ENCODE peak calls at places on chromosomes 3 and 15, in eight cellular contexts. R is upper lobe of right lung, F is keratinocyte, U is heart right ventricle, B is pancreas, O is colonic mucosa, H is thyroid gland, Z is thoracic aorta. J is an unnamed sample.

GRCh38 chr15:101064795-101065569 is 145.8 kb downstream of the LRRK1 start:
- DNase-seq in R (peak; percentile 54), F (no peak), U (no peak), B (no peak), O (no peak), H (no peak), Z (no peak), J (no peak)

GRCh38 chr3:133491481-133492059 is 81.9 kb upstream of the CDV3 start:
- DNase-seq in R (no peak), F (no peak), U (no peak), B (no peak), O (no peak), H (no peak), Z (no peak), J (no peak)

GRCh38 chr3:67196677-67197076 is 198.6 kb downstream of the KBTBD8 start:
- DNase-seq in R (no peak), F (no peak), U (no peak), B (no peak), O (no peak), H (no peak), Z (no peak), J (no peak)

GRCh38 chr15:39948817-39949216 is 14.9 kb downstream of the EIF2AK4 start:
- DNase-seq in R (no peak), F (no peak), U (no peak), B (no peak), O (no peak), H (no peak), Z (no peak), J (no peak)

GRCh38 chr3:187211532-187212274 is 14.4 kb downstream of the RTP1 start:
- DNase-seq in R (no peak), F (no peak), U (no peak), B (no peak), O (no peak), H (no peak), Z (no peak), J (no peak)

GRCh38 chr15:52163321-52164190 is 27.6 kb downstream of the GNB5 start:
- DNase-seq in R (no peak), F (no peak), U (no peak), B (no peak), O (no peak), H (no peak), Z (no peak), J (no peak)

GRCh38 chr3:96863129-96863740 is 48.8 kb downstream of the EPHA6 start:
- DNase-seq in R (no peak), F (no peak), U (no peak), B (no peak), O (peak; percentile 18), H (peak; percentile 52), Z (no peak), J (peak; percentile 21)

GRCh38 chr3:184603156-184604030 is 41.8 kb downstream of the EPHB3 start:
- DNase-seq in R (no peak), F (no peak), U (no peak), B (no peak), O (no peak), H (no peak), Z (no peak), J (no peak)

GRCh38 chr3:12924437-12924836 is 83.1 kb upstream of the RPL32 start:
- DNase-seq in R (no peak), F (no peak), U (no peak), B (no peak), O (no peak), H (no peak), Z (no peak), J (no peak)

GRCh38 chr3:129961142-129961541 is 13.4 kb upstream of the TRH start:
- DNase-seq in R (no peak), F (no peak), U (no peak), B (no peak), O (no peak), H (no peak), Z (no peak), J (no peak)

GRCh38 chr3:144437989-144438388 is 466.4 kb downstream of the DIPK2A start:
- DNase-seq in R (no peak), F (no peak), U (no peak), B (no peak), O (no peak), H (no peak), Z (no peak), J (no peak)

GRCh38 chr3:193869221-193870201 is 266.4 kb upstream of the HES1 start:
- DNase-seq in R (no peak), F (peak; percentile 32), U (peak; percentile 51), B (peak; percentile 38), O (no peak), H (no peak), Z (no peak), J (peak; percentile 96)

GRCh38 chr15:60838206-60838605 is 359.3 kb upstream of the ICE2 start:
- DNase-seq in R (no peak), F (no peak), U (no peak), B (no peak), O (no peak), H (no peak), Z (no peak), J (no peak)

GRCh38 chr15:100292010-100292409 is 49.8 kb downstream of the ADAMTS17 start:
- DNase-seq in R (no peak), F (no peak), U (no peak), B (no peak), O (no peak), H (no peak), Z (no peak), J (no peak)

GRCh38 chr15:85616549-85616948 is 178.2 kb downstream of the KLHL25 start:
- DNase-seq in R (no peak), F (no peak), U (no peak), B (no peak), O (no peak), H (no peak), Z (no peak), J (peak; percentile 78)

GRCh38 chr3:24018784-24019570 is 73.9 kb downstream of the NR1D2 start:
- DNase-seq in R (no peak), F (no peak), U (no peak), B (no peak), O (no peak), H (peak; percentile 87), Z (no peak), J (no peak)

GRCh38 chr3:11078826-11079520 is 75.3 kb upstream of the HRH1 start:
- DNase-seq in R (peak; percentile 12), F (no peak), U (no peak), B (no peak), O (no peak), H (no peak), Z (no peak), J (no peak)

GRCh38 chr3:157494581-157495281 is 8.5 kb downstream of the VEPH1 start:
- DNase-seq in R (no peak), F (no peak), U (no peak), B (no peak), O (no peak), H (no peak), Z (no peak), J (no peak)

GRCh38 chr3:30908466-30909037 is 14.1 kb upstream of the GADL1 start:
- DNase-seq in R (no peak), F (no peak), U (no peak), B (no peak), O (no peak), H (no peak), Z (no peak), J (no peak)

GRCh38 chr3:152379415-152380042 is 110.8 kb downstream of the MBNL1 start:
- DNase-seq in R (no peak), F (no peak), U (no peak), B (no peak), O (no peak), H (no peak), Z (no peak), J (no peak)

GRCh38 chr3:152383136-152383606 is 114.4 kb downstream of the MBNL1 start:
- DNase-seq in R (no peak), F (no peak), U (no peak), B (no peak), O (no peak), H (no peak), Z (no peak), J (no peak)

GRCh38 chr3:152380048-152380447 is 111.3 kb downstream of the MBNL1 start:
- DNase-seq in R (no peak), F (no peak), U (no peak), B (no peak), O (no peak), H (no peak), Z (no peak), J (no peak)

GRCh38 chr3:152382312-152383135 is 113.8 kb downstream of the MBNL1 start:
- DNase-seq in R (no peak), F (no peak), U (no peak), B (no peak), O (no peak), H (no peak), Z (no peak), J (no peak)

DNA sequence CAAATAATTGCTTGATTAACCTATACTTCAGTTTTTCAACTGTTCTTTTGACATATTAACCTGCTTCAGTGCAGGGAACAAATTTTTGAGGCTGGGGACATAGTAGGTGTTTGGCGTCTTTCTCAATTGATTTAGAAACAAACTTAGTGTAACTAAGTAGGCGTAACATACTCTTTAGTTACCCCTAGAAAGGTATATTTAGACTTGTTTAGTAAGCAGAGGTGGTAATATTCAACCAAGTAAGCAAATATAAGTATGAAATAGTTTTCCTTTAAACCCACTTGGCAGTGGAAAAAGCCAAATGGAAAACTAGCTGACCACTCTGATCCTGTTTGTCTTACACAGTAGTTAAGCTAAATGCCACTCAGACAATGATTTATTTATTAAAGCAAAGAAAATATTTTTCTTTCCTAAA is 113.2 kb downstream of the MBNL1 start:
- DNase-seq in R (no peak), F (no peak), U (no peak), B (no peak), O (no peak), H (no peak), Z (no peak), J (no peak)
- H3K4me1 ChIP-seq in R (peaks cover 68% of the 10 kb centered on the region), F (peaks cover 15% of the 10 kb centered on the region), U (peaks cover 83% of the 10 kb centered on the region), B (peaks cover 13% of the 10 kb centered on the region), O (peaks cover 2% of the 10 kb centered on the region), H (peaks cover 45% of the 10 kb centered on the region), Z (peaks cover 67% of the 10 kb centered on the region), J (peaks cover 11% of the 10 kb centered on the region)

GRCh38 chr15:28167042-28167441 is 67.9 kb upstream of the OCA2 start:
- DNase-seq in R (no peak), F (no peak), U (no peak), B (no peak), O (no peak), H (no peak), Z (no peak), J (no peak)
- H3K4me3 ChIP-seq in R (no peak overlapping the region), F (no peak overlapping the region), U (no peak overlapping the region), B (no peak overlapping the region), O (no peak overlapping the region), H (no peak overlapping the region), Z (no peak overlapping the region), J (no peak overlapping the region)

GRCh38 chr3:141240290-141241247 is 8.9 kb downstream of the PXYLP1 start:
- DNase-seq in R (no peak), F (no peak), U (no peak), B (no peak), O (no peak), H (no peak), Z (no peak), J (no peak)
- H3K4me1 ChIP-seq in R (peaks cover 19% of the 10 kb centered on the region), F (peaks cover 24% of the 10 kb centered on the region), U (peaks cover 72% of the 10 kb centered on the region), B (peaks cover 3% of the 10 kb centered on the region), O (no peaks in the 10 kb centered on the region), H (peaks cover 33% of the 10 kb centered on the region), Z (peaks cover 13% of the 10 kb centered on the region), J (no peaks in the 10 kb centered on the region)

DNA sequence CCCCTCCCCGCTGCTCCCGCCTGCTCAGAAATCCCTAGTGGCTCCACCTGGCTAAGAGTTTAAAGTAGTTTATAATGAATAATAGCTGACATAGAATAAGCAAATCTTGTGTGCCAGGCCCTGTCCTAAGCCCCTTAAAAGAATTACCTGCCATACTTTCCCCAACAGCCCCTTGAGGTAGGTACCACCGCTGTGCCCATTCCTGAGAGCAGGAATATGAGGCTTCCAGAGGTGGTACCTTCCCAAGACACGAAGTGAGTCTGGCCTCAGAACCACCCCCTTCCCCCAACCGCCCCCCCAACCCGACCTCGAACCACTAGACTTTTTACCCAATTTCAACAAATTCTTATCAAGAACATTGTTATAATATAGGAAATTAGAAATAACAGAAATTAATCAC is 1.2 kb downstream of the ABHD6 start:
- DNase-seq in R (no peak), F (no peak), U (no peak), B (no peak), O (no peak), H (no peak), Z (no peak), J (no peak)
- H3K4me3 ChIP-seq in R (peak overlapping the region; percentile 89), F (peak overlapping the region; percentile 93), U (peak overlapping the region; percentile 90), B (peak overlapping the region; percentile 92), O (peak overlapping the region; percentile 93), H (peak overlapping the region; percentile 92), Z (peak overlapping the region; percentile 80), J (peak overlapping the region; percentile 89)